ENCODE peak calls at places on chromosome 11, in four cellular contexts. Q is colonic mucosa, N is neural progenitor cell, J is tibial artery. B is an unnamed sample.

GRCh38 chr11:132200303-132200936 is 830.0 kb downstream of the NTM start:
- DNase-seq in J (no peak), N (no peak), Q (no peak), B (no peak)

GRCh38 chr11:43644626-43645299 is 35.8 kb upstream of the HSD17B12 start:
- DNase-seq in N (no peak), Q (no peak), J (no peak), B (no peak)

GRCh38 chr11:1459739-1460395 is 26.7 kb downstream of the MOB2 start:
- DNase-seq in Q (no peak), N (no peak), J (no peak), B (no peak)

GRCh38 chr11:36500315-36500721 is 9.8 kb downstream of the TRAF6 start:
- DNase-seq in J (no peak), N (peak; percentile 30), Q (peak; percentile 43), B (no peak)

GRCh38 chr11:45371251-45371749 is 85.2 kb upstream of the SYT13 start:
- DNase-seq in J (peak; percentile 50), N (peak; percentile 92), Q (peak; percentile 62), B (peak; percentile 68)

GRCh38 chr11:78268516-78269410 is 80.0 kb downstream of the USP35 start:
- DNase-seq in N (no peak), Q (no peak), J (peak; percentile 47), B (no peak)

GRCh38 chr11:44979536-44980399 is 29.1 kb upstream of the TP53I11 start:
- DNase-seq in J (no peak), Q (peak; percentile 90), N (peak; percentile 44), B (peak; percentile 90)

GRCh38 chr11:57597971-57598830 is 716 bp downstream of the SERPING1 start:
- DNase-seq in N (peak; percentile 98), J (peak; percentile 82), Q (peak; percentile 60), B (peak; percentile 61)

GRCh38 chr11:2212411-2213251 is 41.0 kb upstream of the TH start:
- DNase-seq in N (no peak), Q (peak; percentile 18), J (no peak), B (no peak)

GRCh38 chr11:55920537-55920936 is 6.2 kb upstream of the OR5W2 start:
- DNase-seq in N (no peak), J (no peak), Q (no peak), B (no peak)

GRCh38 chr11:119993732-119994131 is 144.2 kb downstream of the TRIM29 start:
- DNase-seq in N (no peak), J (no peak), Q (peak; percentile 22), B (peak; percentile 70)

GRCh38 chr11:109939176-109939810 is 153.9 kb upstream of the ZC3H12C start:
- DNase-seq in N (peak; percentile 78), J (no peak), Q (peak; percentile 23), B (peak; percentile 34)

GRCh38 chr11:61488651-61489291 is 19.8 kb upstream of the LRRC10B start:
- DNase-seq in J (peak; percentile 71), Q (peak; percentile 93), N (peak; percentile 70), B (peak; percentile 81)

GRCh38 chr11:121270286-121270685 is 22.3 kb upstream of the SC5D start:
- DNase-seq in N (no peak), Q (no peak), J (no peak), B (no peak)

GRCh38 chr11:35274909-35275807 is 136.2 kb downstream of the CD44 start:
- DNase-seq in Q (peak; percentile 57), N (peak; percentile 3), J (peak; percentile 64), B (peak; percentile 91)

GRCh38 chr11:13781153-13781552 is 112.7 kb downstream of the FAR1 start:
- DNase-seq in J (no peak), Q (no peak), N (no peak), B (no peak)

GRCh38 chr11:102868359-102868758 is 6.4 kb downstream of the MMP12 start:
- DNase-seq in N (no peak), Q (no peak), J (no peak), B (no peak)

GRCh38 chr11:95490625-95491024 is 259.6 kb upstream of the SESN3 start:
- DNase-seq in Q (no peak), N (no peak), J (no peak), B (no peak)

GRCh38 chr11:131893103-131893502 is 522.7 kb downstream of the NTM start:
- DNase-seq in Q (no peak), N (no peak), J (no peak), B (no peak)

GRCh38 chr11:19316434-19316833 is 75.7 kb upstream of the E2F8 start:
- DNase-seq in N (no peak), J (peak; percentile 64), Q (no peak), B (peak; percentile 31)

GRCh38 chr11:121426476-121427454 is 25.3 kb upstream of the SORL1 start:
- DNase-seq in J (no peak), N (peak; percentile 75), Q (peak; percentile 58), B (no peak)

GRCh38 chr11:66225054-66225453 is 43.4 kb upstream of the RAB1B start:
- DNase-seq in Q (no peak), N (no peak), J (no peak), B (no peak)

GRCh38 chr11:118313242-118313641 is 8.7 kb downstream of the CD3E start:
- DNase-seq in Q (no peak), N (no peak), J (no peak), B (no peak)

GRCh38 chr11:47765086-47765485 is 2.1 kb downstream of the FNBP4 start:
- DNase-seq in N (no peak), J (no peak), Q (no peak), B (no peak)

GRCh38 chr11:120128392-120129172 is 9.3 kb downstream of the TRIM29 start:
- DNase-seq in Q (peak; percentile 90), N (no peak), J (peak; percentile 82), B (peak; percentile 28)

GRCh38 chr11:113160652-113161051 is 153.7 kb upstream of the TTC12 start:
- DNase-seq in N (no peak), Q (no peak), J (no peak), B (no peak)

GRCh38 chr11:113667801-113668200 is 38.3 kb downstream of the TMPRSS5 start:
- DNase-seq in N (no peak), J (no peak), Q (no peak), B (no peak)

GRCh38 chr11:44946268-44946667 is 4.4 kb downstream of the TP53I11 start:
- DNase-seq in J (peak; percentile 92), N (no peak), Q (peak; percentile 37), B (peak; percentile 31)

GRCh38 chr11:16226245-16226644 is 130.1 kb downstream of the SOX6 start:
- DNase-seq in N (no peak), J (no peak), Q (peak; percentile 89), B (peak; percentile 89)

GRCh38 chr11:64998141-64998540 is 1.4 kb upstream of the BATF2 start:
- DNase-seq in Q (peak; percentile 43), J (no peak), N (no peak), B (no peak)

GRCh38 chr11:110777765-110778164 is 65.5 kb upstream of the ARHGAP20 start:
- DNase-seq in N (no peak), J (peak; percentile 36), Q (peak; percentile 38), B (no peak)

GRCh38 chr11:12212181-12212820 is 101.9 kb downstream of the MICAL2 start:
- DNase-seq in Q (no peak), J (peak; percentile 3), N (no peak), B (no peak)

GRCh38 chr11:79397252-79397651 is 43.6 kb downstream of the TENM4 start:
- DNase-seq in J (no peak), Q (no peak), N (no peak), B (no peak)

GRCh38 chr11:31160504-31161422 is 208.8 kb downstream of the DCDC1 start:
- DNase-seq in Q (no peak), J (no peak), N (peak; percentile 58), B (no peak)

GRCh38 chr11:113274708-113275582 is 39.4 kb upstream of the TTC12 start:
- DNase-seq in N (peak; percentile 56), Q (no peak), J (no peak), B (no peak)

GRCh38 chr11:9120659-9121350 is 29.4 kb upstream of the SCUBE2 start:
- DNase-seq in Q (no peak), N (peak; percentile 77), J (no peak), B (no peak)

GRCh38 chr11:73839123-73839457 is 37.6 kb downstream of the COA4 start:
- DNase-seq in J (no peak), N (no peak), Q (no peak), B (no peak)

GRCh38 chr11:1924121-1924520 is 4.6 kb downstream of the TNNT3 start:
- DNase-seq in J (no peak), Q (no peak), N (no peak), B (no peak)

GRCh38 chr11:134276396-134277175 is 407 bp downstream of the GLB1L3 start:
- DNase-seq in N (peak; percentile 56), Q (no peak), J (no peak), B (no peak)
- TF ChIP-seq CTCF in N (no peak), Q (no peak), J (no peak), B (peak; percentile 1)

GRCh38 chr11:104332110-104332509 is 168.2 kb upstream of the PDGFD start:
- DNase-seq in Q (no peak), N (peak; percentile 74), J (no peak), B (peak; percentile 17)
- TF ChIP-seq CTCF in Q (no peak), N (peak; percentile 73), J (no peak), B (no peak)

GRCh38 chr11:60128376-60128775 is 39.9 kb downstream of the MS4A2 start:
- DNase-seq in Q (no peak), J (no peak), N (no peak), B (no peak)

GRCh38 chr11:60131943-60132342 is 43.5 kb downstream of the MS4A2 start:
- DNase-seq in Q (no peak), N (no peak), J (no peak), B (no peak)

GRCh38 chr11:60129853-60130252 is 41.4 kb downstream of the MS4A2 start:
- DNase-seq in N (no peak), Q (no peak), J (no peak), B (peak; percentile 6)

GRCh38 chr11:60127311-60127811 is 38.9 kb downstream of the MS4A2 start:
- DNase-seq in J (no peak), N (no peak), Q (no peak), B (no peak)

GRCh38 chr11:60130496-60130895 is 42.0 kb downstream of the MS4A2 start:
- DNase-seq in J (no peak), N (peak; percentile 69), Q (peak; percentile 60), B (peak; percentile 22)
- TF ChIP-seq CTCF in J (no peak), N (peak; percentile 57), Q (peak; percentile 32), B (peak; percentile 29)

GRCh38 chr11:92153542-92153941 is 71.1 kb upstream of the FAT3 start:
- DNase-seq in N (no peak), Q (no peak), J (no peak), B (no peak)

GRCh38 chr11:92152245-92152644 is 72.4 kb upstream of the FAT3 start:
- DNase-seq in J (no peak), Q (no peak), N (no peak), B (no peak)

GRCh38 chr11:92154611-92155010 is 70.0 kb upstream of the FAT3 start:
- DNase-seq in J (no peak), N (no peak), Q (no peak), B (no peak)

DNA sequence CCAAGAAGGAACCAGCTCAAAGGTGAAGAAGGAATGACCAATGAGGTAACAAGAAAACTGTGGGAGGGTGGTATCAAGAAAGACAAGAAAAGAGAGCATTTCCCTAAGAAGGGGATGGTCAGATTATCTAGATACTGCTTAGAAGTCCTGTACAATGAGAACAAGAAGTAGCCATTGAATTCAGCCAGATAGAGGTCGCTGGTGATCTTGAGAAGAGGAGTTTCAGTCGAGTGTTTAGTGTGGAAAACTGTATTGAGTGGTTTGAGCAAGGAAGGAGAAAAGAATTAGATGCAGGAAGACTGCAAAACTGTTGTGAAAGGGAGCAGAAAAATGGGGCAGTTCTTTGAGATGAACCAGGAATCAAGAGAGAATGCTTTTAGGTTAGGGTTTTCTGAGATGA is 74.6 kb upstream of the FAT3 start:
- DNase-seq in J (no peak), N (peak; percentile 13), Q (no peak), B (no peak)
- TF ChIP-seq CTCF in J (no peak), N (peak; percentile 14), Q (no peak), B (no peak)

GRCh38 chr11:75214411-75214821 is 26.2 kb upstream of the TPBGL start:
- DNase-seq in N (peak; percentile 96), J (peak; percentile 73), Q (peak; percentile 82), B (peak; percentile 87)
- TF ChIP-seq CTCF in N (peak; percentile 64), J (no peak), Q (no peak), B (peak; percentile 28)